ENCODE peak calls at places on chromosomes 2 and 18, in eight cellular contexts. F is tibial nerve, Q is osteoblast, W is mucosa of descending colon, R is tibial artery, I is breast epithelium, A is hepatocyte, X is heart left ventricle. P is an unnamed sample. For H3K4me1, the result is how much of the 10 kb centered on the place peaks cover.

GRCh38 chr18:10023853-10024638 is 110.2 kb downstream of the VAPA start:
- DNase-seq in F (no peak), Q (no peak), W (no peak), R (no peak), I (no peak), A (no peak), X (no peak), P (no peak)

GRCh38 chr2:2653221-2653620 is 322.1 kb upstream of the MYT1L start:
- DNase-seq in F (no peak), Q (no peak), W (no peak), R (no peak), I (no peak), A (no peak), X (no peak), P (no peak)

GRCh38 chr18:35490894-35491688 is 6.7 kb downstream of the INO80C start:
- DNase-seq in F (no peak), Q (no peak), W (no peak), R (no peak), I (no peak), A (no peak), X (no peak), P (no peak)

GRCh38 chr2:44075536-44075935 is 79.7 kb upstream of the LRPPRC start:
- DNase-seq in F (no peak), Q (peak), W (no peak), R (peak), I (no peak), A (no peak), X (no peak), P (no peak)

GRCh38 chr2:217459675-217460405 is 543.0 kb downstream of the TNS1 start:
- DNase-seq in F (no peak), Q (peak), W (no peak), R (no peak), I (no peak), A (no peak), X (no peak), P (no peak)

GRCh38 chr2:168432565-168433186 is 23.4 kb upstream of the CERS6 start:
- DNase-seq in F (no peak), Q (no peak), W (no peak), R (no peak), I (no peak), A (no peak), X (no peak), P (no peak)

GRCh38 chr2:49265471-49265870 is 111.2 kb upstream of the FSHR start:
- DNase-seq in F (no peak), Q (no peak), W (no peak), R (no peak), I (no peak), A (no peak), X (no peak), P (no peak)

GRCh38 chr2:236366406-236366805 is 102.2 kb upstream of the ASB18 start:
- DNase-seq in F (no peak), Q (no peak), W (no peak), R (no peak), I (no peak), A (no peak), X (no peak), P (no peak)

GRCh38 chr18:79896746-79897145 is 54.7 kb downstream of the SLC66A2 start:
- DNase-seq in F (no peak), Q (peak), W (no peak), R (no peak), I (no peak), A (no peak), X (no peak), P (no peak)

GRCh38 chr18:33146009-33146408 is 294.5 kb downstream of the CCDC178 start:
- DNase-seq in F (no peak), Q (no peak), W (no peak), R (no peak), I (no peak), A (no peak), X (no peak), P (no peak)

GRCh38 chr2:1626271-1626681 is 118.0 kb downstream of the PXDN start:
- DNase-seq in F (no peak), Q (peak), W (no peak), R (no peak), I (no peak), A (no peak), X (peak), P (no peak)

GRCh38 chr2:132902626-132903025 is 232.6 kb upstream of the LYPD1 start:
- DNase-seq in F (no peak), Q (no peak), W (no peak), R (no peak), I (no peak), A (no peak), X (no peak), P (no peak)

GRCh38 chr18:56639094-56639361 is 636 bp upstream of the TXNL1 start:
- DNase-seq in F (no peak), Q (no peak), W (no peak), R (no peak), I (no peak), A (no peak), X (no peak), P (no peak)

GRCh38 chr2:187552959-187553681 is 1.1 kb downstream of the TFPI start:
- DNase-seq in F (no peak), Q (no peak), W (no peak), R (no peak), I (no peak), A (peak), X (no peak), P (no peak)

GRCh38 chr2:35454966-35455638 is 900.5 kb upstream of the CRIM1 start:
- DNase-seq in F (no peak), Q (no peak), W (no peak), R (no peak), I (no peak), A (no peak), X (no peak), P (no peak)

GRCh38 chr2:74019516-74019915 is 34.8 kb downstream of the TET3 start:
- DNase-seq in F (no peak), Q (no peak), W (no peak), R (no peak), I (no peak), A (no peak), X (no peak), P (no peak)

GRCh38 chr2:72533767-72534166 is 292.1 kb downstream of the EXOC6B start:
- DNase-seq in F (no peak), Q (peak), W (no peak), R (no peak), I (no peak), A (no peak), X (no peak), P (no peak)

GRCh38 chr2:19649785-19650380 is 251.9 kb downstream of the TTC32 start:
- DNase-seq in F (no peak), Q (peak), W (no peak), R (no peak), I (peak), A (peak), X (peak), P (peak)

GRCh38 chr2:127415593-127416485 is 2.4 kb upstream of the PROC start:
- DNase-seq in F (no peak), Q (peak), W (peak), R (peak), I (peak), A (peak), X (peak), P (no peak)

GRCh38 chr2:20635698-20636584 is 15.0 kb downstream of the HS1BP3 start:
- DNase-seq in F (peak), Q (peak), W (peak), R (peak), I (peak), A (peak), X (peak), P (no peak)

GRCh38 chr2:165539985-165540384 is 70.5 kb downstream of the CSRNP3 start:
- DNase-seq in F (no peak), Q (no peak), W (no peak), R (no peak), I (no peak), A (no peak), X (no peak), P (no peak)

GRCh38 chr18:10379511-10379910 is 74.9 kb upstream of the APCDD1 start:
- DNase-seq in F (no peak), Q (no peak), W (no peak), R (no peak), I (no peak), A (no peak), X (no peak), P (no peak)

GRCh38 chr2:197324801-197325200 is 14.2 kb upstream of the ANKRD44 start:
- DNase-seq in F (no peak), Q (peak), W (no peak), R (no peak), I (no peak), A (no peak), X (no peak), P (no peak)

GRCh38 chr18:7901657-7902056 is 334.5 kb downstream of the PTPRM start:
- DNase-seq in F (no peak), Q (no peak), W (no peak), R (no peak), I (no peak), A (no peak), X (no peak), P (no peak)

GRCh38 chr18:46712406-46712805 is 44.4 kb downstream of the ST8SIA5 start:
- DNase-seq in F (no peak), Q (peak), W (no peak), R (no peak), I (no peak), A (peak), X (no peak), P (no peak)

GRCh38 chr2:61750624-61751023 is 103.2 kb downstream of the FAM161A start:
- DNase-seq in F (no peak), Q (no peak), W (no peak), R (no peak), I (no peak), A (peak), X (no peak), P (no peak)

GRCh38 chr2:180559766-180560165 is 420.6 kb upstream of the UBE2E3 start:
- DNase-seq in F (no peak), Q (peak), W (no peak), R (no peak), I (no peak), A (no peak), X (no peak), P (no peak)

GRCh38 chr2:193250389-193250788 is 1055.7 kb upstream of the TMEFF2 start:
- DNase-seq in F (no peak), Q (no peak), W (no peak), R (no peak), I (no peak), A (no peak), X (no peak), P (no peak)

GRCh38 chr2:78757652-78758051 is 267.9 kb upstream of the REG3G start:
- DNase-seq in F (no peak), Q (no peak), W (no peak), R (no peak), I (no peak), A (no peak), X (no peak), P (no peak)

GRCh38 chr2:33266467-33266866 is 210.0 kb upstream of the RASGRP3 start:
- DNase-seq in F (no peak), Q (no peak), W (no peak), R (no peak), I (no peak), A (no peak), X (no peak), P (no peak)

DNA sequence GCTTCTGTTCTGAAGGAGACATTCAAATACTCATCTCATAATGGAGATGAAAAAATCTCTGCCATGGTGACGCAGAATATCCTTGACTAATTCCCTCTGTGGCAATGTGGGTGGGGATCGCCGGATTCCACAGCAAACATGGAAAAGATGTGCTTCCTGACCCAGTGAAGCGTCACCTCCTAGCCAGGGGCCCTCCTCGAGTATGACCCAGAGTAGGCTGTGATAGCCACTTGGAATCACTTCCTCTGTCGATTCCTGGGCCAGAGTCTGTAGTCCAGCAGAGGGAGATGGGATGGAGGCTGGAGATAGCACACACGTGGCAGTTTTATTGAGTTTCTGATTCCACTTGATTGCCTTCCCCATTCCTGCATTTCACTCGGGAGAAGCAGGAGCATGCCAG is 36.8 kb downstream of the DRC1 start:
- DNase-seq in F (no peak), Q (peak), W (no peak), R (no peak), I (no peak), A (no peak), X (no peak), P (no peak)
- TF ChIP-seq CTCF in F (no peak), Q (peak), W (no peak), R (no peak), I (no peak), A (no peak), X (no peak), P (no peak)

DNA sequence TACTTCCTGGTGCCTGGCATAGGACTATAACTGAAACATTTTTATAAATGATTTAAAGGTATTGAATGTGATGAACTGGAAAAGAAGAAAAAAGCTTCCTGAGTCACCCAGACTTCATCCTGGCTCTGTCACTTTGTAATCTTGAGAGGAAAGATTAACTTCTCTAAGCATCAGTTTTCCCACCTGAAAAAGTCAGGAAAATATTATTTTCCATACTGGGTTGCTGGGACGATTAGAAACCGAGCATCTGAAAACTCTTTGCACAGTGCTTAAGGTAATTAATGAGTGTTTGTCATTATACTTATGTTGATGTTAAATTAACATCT is 71.8 kb downstream of the FMNL2 start:
- DNase-seq in F (no peak), Q (no peak), W (no peak), R (no peak), I (no peak), A (no peak), X (no peak), P (no peak)
- H3K4me1 ChIP-seq in F (half or more), Q (under half), W (under half), R (half or more), I (under half), A (under half), X (half or more), P (half or more)

DNA sequence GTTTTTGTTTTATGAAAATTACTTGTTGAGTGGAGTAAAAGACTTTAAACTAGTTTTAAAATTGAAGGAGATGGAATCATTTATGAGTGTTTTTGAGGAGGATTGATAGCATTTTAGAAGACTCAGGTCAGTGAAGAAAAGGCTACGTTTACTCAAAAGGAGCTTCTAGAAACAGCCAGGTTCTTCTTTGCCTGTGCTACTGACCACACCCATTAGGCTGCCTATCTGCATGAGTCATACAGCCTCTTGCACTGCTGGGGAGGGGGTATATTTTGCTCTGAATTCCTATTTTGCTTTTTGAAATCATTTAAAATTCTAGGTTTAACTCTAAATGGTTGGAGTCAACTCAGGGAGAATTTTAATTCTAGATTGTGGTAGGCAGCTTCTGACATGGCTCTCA is 22.3 kb downstream of the EFEMP1 start:
- DNase-seq in F (no peak), Q (no peak), W (no peak), R (no peak), I (no peak), A (peak), X (no peak), P (no peak)
- H3K4me3 ChIP-seq in F (no peak), Q (no peak), W (no peak), R (no peak), I (no peak), A (no peak), X (no peak), P (no peak)

DNA sequence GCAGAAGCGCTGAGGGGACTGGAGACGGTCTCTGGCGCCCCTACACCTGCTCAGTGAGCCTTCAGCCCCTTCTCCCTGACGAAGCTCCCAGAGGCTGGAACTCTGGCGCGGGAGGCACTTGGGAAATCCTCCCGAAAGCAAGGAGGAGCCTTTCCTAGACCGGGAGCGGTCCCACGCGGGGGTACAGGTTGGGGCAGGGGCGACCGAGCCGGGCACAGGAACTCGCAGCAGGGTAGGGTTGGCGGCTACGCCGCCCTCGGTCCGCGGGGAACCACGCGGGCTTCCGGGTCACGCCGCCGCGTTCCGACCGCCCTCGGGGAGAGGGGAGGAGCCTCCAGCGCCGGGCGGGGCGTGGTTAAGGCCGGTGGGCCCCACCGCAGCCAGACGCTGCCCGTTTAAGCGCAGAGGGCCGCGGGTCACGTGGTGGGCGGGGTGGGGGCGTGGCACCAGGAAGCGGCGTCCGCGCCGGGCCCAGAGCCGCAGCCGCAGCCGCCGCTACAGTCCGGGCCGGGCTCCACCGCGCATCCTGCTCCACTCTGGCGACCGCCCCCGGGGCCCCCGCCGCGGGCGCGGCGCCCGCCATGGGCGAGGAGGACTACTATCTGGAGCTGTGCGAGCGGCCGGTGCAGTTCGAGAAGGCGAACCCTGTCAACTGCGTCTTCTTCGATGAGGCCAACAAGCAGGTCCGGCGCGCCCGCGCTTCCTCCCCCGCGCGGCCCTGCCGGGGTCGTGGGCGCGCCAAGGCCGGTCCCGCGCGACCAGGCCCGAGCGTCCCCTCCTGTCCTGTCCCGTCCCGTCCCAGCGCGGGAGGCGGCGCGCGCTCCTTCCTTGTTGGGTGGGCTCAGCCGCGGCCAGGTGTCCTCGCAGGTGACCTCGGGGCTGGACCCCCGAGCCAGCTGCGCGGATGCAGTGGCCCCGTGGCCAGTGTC is at the start of gene RMC1:
- DNase-seq in F (peak), Q (peak), W (peak), R (peak), I (peak), A (peak), X (peak), P (peak)
- TF ChIP-seq CTCF in F (peak), Q (no peak), W (no peak), R (no peak), I (peak), A (peak), X (no peak), P (no peak)

DNA sequence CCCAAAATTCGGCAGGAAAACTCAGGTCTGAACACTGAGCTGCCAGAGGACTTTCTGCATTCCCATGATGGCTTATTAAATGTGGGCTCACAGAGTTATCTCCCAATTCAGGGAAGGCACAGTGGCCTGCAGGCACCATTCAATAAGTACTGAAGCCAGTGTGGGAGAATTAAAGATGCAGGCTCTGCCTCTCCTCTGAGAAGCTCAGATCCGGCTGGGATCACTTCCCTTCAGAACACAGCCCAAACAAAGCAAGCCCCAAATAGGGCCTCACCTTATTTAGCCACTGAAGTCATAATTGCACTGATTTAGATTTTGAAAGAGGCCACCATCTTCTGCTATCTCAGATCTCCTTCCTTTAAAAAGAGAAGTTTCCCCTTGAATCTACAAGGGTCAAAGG is 94.3 kb downstream of the MAPK4 start:
- DNase-seq in F (no peak), Q (no peak), W (no peak), R (no peak), I (no peak), A (no peak), X (no peak), P (no peak)
- H3K4me1 ChIP-seq in F (under half), Q (under half), W (under half), R (half or more), I (under half), A (under half), X (under half), P (under half)

P was measured in thoracic aorta.